ENCODE peak calls at places on chromosomes 4 and X, in four cellular contexts. One of them, this sample, is unnamed.

GRCh38 chr4:183589710-183590109 is 69.3 kb downstream of the RWDD4 start:
- DNase-seq in H1: no peak
- DNase-seq in K562: no peak
- DNase-seq in GM12878: no peak
- DNase-seq in this sample: no peak

GRCh38 chrX:37825225-37825842 is 22.0 kb downstream of the DYNLT3 start:
- DNase-seq in H1: peak
- DNase-seq in K562: peak
- DNase-seq in GM12878: no peak
- DNase-seq in this sample: peak

GRCh38 chrX:123818243-123818642 is 41.6 kb upstream of the XIAP start:
- DNase-seq in H1: no peak
- DNase-seq in K562: no peak
- DNase-seq in GM12878: no peak
- DNase-seq in this sample: no peak

GRCh38 chrX:119728487-119728886 is 29.9 kb upstream of the SOWAHD start:
- DNase-seq in H1: no peak
- DNase-seq in K562: no peak
- DNase-seq in GM12878: no peak
- DNase-seq in this sample: no peak

GRCh38 chr4:140857111-140857510 is 100.9 kb upstream of the TBC1D9 start:
- DNase-seq in H1: no peak
- DNase-seq in K562: no peak
- DNase-seq in GM12878: no peak
- DNase-seq in this sample: peak

GRCh38 chr4:54296548-54297203 is 67.6 kb downstream of the PDGFRA start:
- DNase-seq in H1: no peak
- DNase-seq in K562: no peak
- DNase-seq in GM12878: no peak
- DNase-seq in this sample: no peak

GRCh38 chr4:48483006-48483776 is at the start of gene SLC10A4:
- DNase-seq in H1: peak
- DNase-seq in K562: peak
- DNase-seq in GM12878: no peak
- DNase-seq in this sample: no peak

GRCh38 chrX:109709129-109709631 is 23.9 kb downstream of the ACSL4 start:
- DNase-seq in H1: no peak
- DNase-seq in K562: no peak
- DNase-seq in GM12878: peak
- DNase-seq in this sample: peak

GRCh38 chr4:102439835-102440234 is 61.3 kb upstream of the NFKB1 start:
- DNase-seq in H1: no peak
- DNase-seq in K562: no peak
- DNase-seq in GM12878: no peak
- DNase-seq in this sample: no peak

GRCh38 chrX:24574743-24575142 is 72.4 kb downstream of the PCYT1B start:
- DNase-seq in H1: no peak
- DNase-seq in K562: no peak
- DNase-seq in GM12878: no peak
- DNase-seq in this sample: no peak

DNA sequence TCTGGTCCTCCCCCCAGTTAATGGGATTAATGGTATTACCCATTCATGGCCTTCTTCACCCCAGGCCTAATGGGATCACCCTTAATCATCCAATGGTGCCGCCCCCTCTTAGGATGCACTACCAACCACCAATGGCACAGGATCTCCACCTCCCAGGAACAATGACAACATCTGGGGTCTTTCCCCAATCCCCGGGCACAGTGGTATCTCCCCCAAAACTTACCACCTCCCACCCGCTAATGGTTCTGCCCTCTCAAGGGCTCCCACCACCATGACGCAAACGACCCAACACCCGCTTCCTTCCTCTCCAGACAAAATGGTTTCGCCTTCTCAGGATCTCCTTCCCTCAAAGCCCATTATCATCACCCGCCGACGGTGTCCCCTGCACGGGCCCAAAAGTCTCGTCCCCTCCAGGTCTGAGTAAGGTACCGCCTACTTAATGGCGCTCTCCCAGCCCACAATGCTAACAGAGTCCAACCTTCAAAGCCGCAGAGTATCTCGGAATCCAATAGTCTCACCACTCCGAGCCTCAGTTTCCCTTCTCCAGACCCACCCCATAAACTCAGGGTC is 458 bp downstream of the GRIPAP1 start:
- DNase-seq in H1: peak
- DNase-seq in K562: peak
- DNase-seq in GM12878: peak
- DNase-seq in this sample: peak
- TF ChIP-seq ZNF274 in H1: no peak
- TF ChIP-seq ZNF274 in K562: no peak
- TF ChIP-seq ZNF274 in GM12878: no peak
- TF ChIP-seq ZNF274 in this sample: no peak

GRCh38 chr4:166386491-166387367 is 513.7 kb downstream of the TLL1 start:
- DNase-seq in H1: no peak
- DNase-seq in K562: no peak
- DNase-seq in GM12878: no peak
- DNase-seq in this sample: no peak
- TF ChIP-seq EGR1 in H1: no peak
- TF ChIP-seq EGR1 in K562: no peak
- TF ChIP-seq EGR1 in GM12878: no peak
- TF ChIP-seq EGR1 in this sample: no peak

GRCh38 chrX:63784346-63784901 is 590 bp downstream of the ARHGEF9 start:
- DNase-seq in H1: no peak
- DNase-seq in K562: no peak
- DNase-seq in GM12878: no peak
- DNase-seq in this sample: no peak
- TF ChIP-seq ZNF274 in H1: no peak
- TF ChIP-seq ZNF274 in K562: no peak
- TF ChIP-seq ZNF274 in GM12878: no peak
- TF ChIP-seq ZNF274 in this sample: no peak

GRCh38 chrX:70479970-70480659 is 35.5 kb downstream of the DLG3 start:
- DNase-seq in H1: no peak
- DNase-seq in K562: no peak
- DNase-seq in GM12878: no peak
- DNase-seq in this sample: no peak

GRCh38 chrX:70482300-70482699 is 37.7 kb downstream of the DLG3 start:
- DNase-seq in H1: no peak
- DNase-seq in K562: no peak
- DNase-seq in GM12878: no peak
- DNase-seq in this sample: no peak

GRCh38 chrX:70480660-70481018 is 36.0 kb downstream of the DLG3 start:
- DNase-seq in H1: no peak
- DNase-seq in K562: no peak
- DNase-seq in GM12878: no peak
- DNase-seq in this sample: no peak

GRCh38 chrX:70481871-70482270 is 37.2 kb downstream of the DLG3 start:
- DNase-seq in H1: no peak
- DNase-seq in K562: no peak
- DNase-seq in GM12878: no peak
- DNase-seq in this sample: no peak

GRCh38 chrX:70481424-70481823 is 36.8 kb downstream of the DLG3 start:
- DNase-seq in H1: no peak
- DNase-seq in K562: no peak
- DNase-seq in GM12878: no peak
- DNase-seq in this sample: no peak
- TF ChIP-seq EGR1 in H1: no peak
- TF ChIP-seq EGR1 in K562: no peak
- TF ChIP-seq EGR1 in GM12878: no peak
- TF ChIP-seq EGR1 in this sample: no peak

DNA sequence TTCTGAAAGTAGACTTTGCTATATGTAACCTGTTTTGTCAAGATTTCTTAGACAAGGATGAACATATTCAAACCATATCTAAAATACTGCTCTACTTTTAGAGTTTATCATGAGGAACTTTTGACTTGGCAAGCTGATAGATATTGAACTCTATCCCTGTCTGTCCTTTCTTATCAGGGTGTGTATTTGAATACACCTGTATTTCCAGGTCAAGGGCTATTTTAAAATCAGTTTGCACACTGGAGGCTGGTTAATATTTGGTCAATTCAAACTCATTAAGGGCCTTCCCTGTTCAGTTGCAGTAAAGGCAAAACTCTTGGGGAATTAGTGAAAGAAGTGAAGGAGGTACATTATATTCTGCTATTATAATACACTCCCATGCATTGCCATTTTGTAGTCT is 2.3 kb downstream of the CDS1 start:
- DNase-seq in H1: no peak
- DNase-seq in K562: no peak
- DNase-seq in GM12878: no peak
- DNase-seq in this sample: no peak
- TF ChIP-seq ZNF274 in H1: no peak
- TF ChIP-seq ZNF274 in K562: no peak
- TF ChIP-seq ZNF274 in GM12878: no peak
- TF ChIP-seq ZNF274 in this sample: no peak

GRCh38 chr4:169115897-169116254 is 105.8 kb upstream of the CBR4 start:
- DNase-seq in H1: no peak
- DNase-seq in K562: no peak
- DNase-seq in GM12878: no peak
- DNase-seq in this sample: peak
- TF ChIP-seq EGR1 in H1: no peak
- TF ChIP-seq EGR1 in K562: no peak
- TF ChIP-seq EGR1 in GM12878: no peak
- TF ChIP-seq EGR1 in this sample: peak